ENCODE peak calls at places on chromosomes 3 and 15, in four cellular contexts. One of them, this sample, is unnamed.

GRCh38 chr3:104687362-104687761 is 679.3 kb upstream of the ALCAM start:
- DNase-seq in ELR: no peak
- DNase-seq in fibroblast of lung: no peak
- DNase-seq in AG08395: no peak
- DNase-seq in this sample: no peak

GRCh38 chr15:100601158-100601557 is 826 bp downstream of the LINS1 start:
- DNase-seq in ELR: peak
- DNase-seq in fibroblast of lung: no peak
- DNase-seq in AG08395: no peak
- DNase-seq in this sample: no peak

GRCh38 chr3:197353867-197354180 is 55.4 kb upstream of the DLG1 start:
- DNase-seq in ELR: peak
- DNase-seq in fibroblast of lung: peak
- DNase-seq in AG08395: no peak
- DNase-seq in this sample: no peak

GRCh38 chr15:100114100-100114499 is 227.7 kb downstream of the ADAMTS17 start:
- DNase-seq in ELR: peak
- DNase-seq in fibroblast of lung: peak
- DNase-seq in AG08395: peak
- DNase-seq in this sample: peak

GRCh38 chr3:50251220-50251619 is 15.2 kb downstream of the GNAI2 start:
- DNase-seq in ELR: peak
- DNase-seq in fibroblast of lung: peak
- DNase-seq in AG08395: peak
- DNase-seq in this sample: peak

GRCh38 chr3:45398167-45398566 is 9.8 kb downstream of the LARS2 start:
- DNase-seq in ELR: no peak
- DNase-seq in fibroblast of lung: peak
- DNase-seq in AG08395: no peak
- DNase-seq in this sample: no peak

GRCh38 chr3:124883766-124884473 is 3.2 kb downstream of the ITGB5 start:
- DNase-seq in ELR: peak
- DNase-seq in fibroblast of lung: no peak
- DNase-seq in AG08395: peak
- DNase-seq in this sample: no peak

GRCh38 chr3:17810759-17811158 is 68.3 kb upstream of the TBC1D5 start:
- DNase-seq in ELR: peak
- DNase-seq in fibroblast of lung: no peak
- DNase-seq in AG08395: peak
- DNase-seq in this sample: peak

GRCh38 chr3:32569540-32570425 is 875 bp downstream of the DYNC1LI1 start:
- DNase-seq in ELR: peak
- DNase-seq in fibroblast of lung: peak
- DNase-seq in AG08395: peak
- DNase-seq in this sample: peak

GRCh38 chr15:29896062-29896461 is 73.8 kb upstream of the TJP1 start:
- DNase-seq in ELR: no peak
- DNase-seq in fibroblast of lung: no peak
- DNase-seq in AG08395: no peak
- DNase-seq in this sample: no peak

GRCh38 chr3:82386656-82387055 is 625.2 kb upstream of the GBE1 start:
- DNase-seq in ELR: peak
- DNase-seq in fibroblast of lung: no peak
- DNase-seq in AG08395: no peak
- DNase-seq in this sample: no peak

GRCh38 chr3:177134166-177134565 is 63.1 kb downstream of the TBL1XR1 start:
- DNase-seq in ELR: no peak
- DNase-seq in fibroblast of lung: no peak
- DNase-seq in AG08395: no peak
- DNase-seq in this sample: no peak

GRCh38 chr15:83046558-83047127 is 20.4 kb downstream of the BTBD1 start:
- DNase-seq in ELR: peak
- DNase-seq in fibroblast of lung: peak
- DNase-seq in AG08395: peak
- DNase-seq in this sample: peak

GRCh38 chr3:181710581-181711255 is 1.0 kb upstream of the SOX2 start:
- DNase-seq in ELR: no peak
- DNase-seq in fibroblast of lung: no peak
- DNase-seq in AG08395: no peak
- DNase-seq in this sample: peak

GRCh38 chr3:150520408-150520807 is 25.9 kb downstream of the SERP1 start:
- DNase-seq in ELR: no peak
- DNase-seq in fibroblast of lung: no peak
- DNase-seq in AG08395: no peak
- DNase-seq in this sample: no peak

GRCh38 chr3:193029800-193030199 is 112.1 kb upstream of the MB21D2 start:
- DNase-seq in ELR: no peak
- DNase-seq in fibroblast of lung: no peak
- DNase-seq in AG08395: no peak
- DNase-seq in this sample: no peak

GRCh38 chr3:134090031-134090430 is 60.3 kb upstream of the SLCO2A1 start:
- DNase-seq in ELR: no peak
- DNase-seq in fibroblast of lung: peak
- DNase-seq in AG08395: no peak
- DNase-seq in this sample: no peak

GRCh38 chr3:45841380-45841700 is 579 bp downstream of the LZTFL1 start:
- DNase-seq in ELR: peak
- DNase-seq in fibroblast of lung: peak
- DNase-seq in AG08395: peak
- DNase-seq in this sample: peak

GRCh38 chr3:69200384-69201068 is 78.1 kb upstream of the LMOD3 start:
- DNase-seq in ELR: no peak
- DNase-seq in fibroblast of lung: peak
- DNase-seq in AG08395: no peak
- DNase-seq in this sample: peak

GRCh38 chr15:51313644-51314280 is 24.6 kb downstream of the CYP19A1 start:
- DNase-seq in ELR: no peak
- DNase-seq in fibroblast of lung: no peak
- DNase-seq in AG08395: no peak
- DNase-seq in this sample: no peak

GRCh38 chr3:40312661-40313226 is 3.2 kb downstream of the EIF1B start:
- DNase-seq in ELR: peak
- DNase-seq in fibroblast of lung: peak
- DNase-seq in AG08395: no peak
- DNase-seq in this sample: peak

GRCh38 chr3:55697177-55697865 is 210.2 kb upstream of the WNT5A start:
- DNase-seq in ELR: no peak
- DNase-seq in fibroblast of lung: no peak
- DNase-seq in AG08395: no peak
- DNase-seq in this sample: no peak

GRCh38 chr15:56866798-56867197 is 51.6 kb upstream of the TCF12 start:
- DNase-seq in ELR: peak
- DNase-seq in fibroblast of lung: no peak
- DNase-seq in AG08395: no peak
- DNase-seq in this sample: peak

GRCh38 chr3:185572183-185572582 is 13.9 kb upstream of the SENP2 start:
- DNase-seq in ELR: no peak
- DNase-seq in fibroblast of lung: no peak
- DNase-seq in AG08395: no peak
- DNase-seq in this sample: no peak

GRCh38 chr3:171792549-171792948 is 17.7 kb downstream of the PLD1 start:
- DNase-seq in ELR: no peak
- DNase-seq in fibroblast of lung: no peak
- DNase-seq in AG08395: no peak
- DNase-seq in this sample: peak

GRCh38 chr15:85859671-85860070 is 64.9 kb upstream of the KLHL25 start:
- DNase-seq in ELR: no peak
- DNase-seq in fibroblast of lung: no peak
- DNase-seq in AG08395: no peak
- DNase-seq in this sample: no peak

GRCh38 chr3:17741621-17742091 is 775 bp downstream of the TBC1D5 start:
- DNase-seq in ELR: no peak
- DNase-seq in fibroblast of lung: peak
- DNase-seq in AG08395: no peak
- DNase-seq in this sample: no peak

GRCh38 chr3:11509175-11510000 is 134.3 kb downstream of the VGLL4 start:
- DNase-seq in ELR: peak
- DNase-seq in fibroblast of lung: peak
- DNase-seq in AG08395: peak
- DNase-seq in this sample: peak

GRCh38 chr15:33242165-33242564 is 47.7 kb upstream of the FMN1 start:
- DNase-seq in ELR: peak
- DNase-seq in fibroblast of lung: no peak
- DNase-seq in AG08395: peak
- DNase-seq in this sample: peak

GRCh38 chr3:146148468-146148931 is 12.5 kb downstream of the PLOD2 start:
- DNase-seq in ELR: peak
- DNase-seq in fibroblast of lung: peak
- DNase-seq in AG08395: no peak
- DNase-seq in this sample: no peak

GRCh38 chr15:82792068-82792467 is 13.8 kb downstream of the FSD2 start:
- DNase-seq in ELR: peak
- DNase-seq in fibroblast of lung: no peak
- DNase-seq in AG08395: no peak
- DNase-seq in this sample: no peak

GRCh38 chr15:67832031-67832551 is 6.8 kb downstream of the SKOR1 start:
- DNase-seq in ELR: peak
- DNase-seq in fibroblast of lung: peak
- DNase-seq in AG08395: no peak
- DNase-seq in this sample: no peak

GRCh38 chr15:39133201-39133600 is 447.7 kb upstream of the THBS1 start:
- DNase-seq in ELR: peak
- DNase-seq in fibroblast of lung: peak
- DNase-seq in AG08395: peak
- DNase-seq in this sample: peak

GRCh38 chr3:40055361-40055760 is 246.0 kb downstream of the MYRIP start:
- DNase-seq in ELR: peak
- DNase-seq in fibroblast of lung: no peak
- DNase-seq in AG08395: no peak
- DNase-seq in this sample: peak

GRCh38 chr15:70091649-70092461 is 5.9 kb downstream of the TLE3 start:
- DNase-seq in ELR: no peak
- DNase-seq in fibroblast of lung: peak
- DNase-seq in AG08395: no peak
- DNase-seq in this sample: no peak

GRCh38 chr3:9352917-9353823 is 9.7 kb upstream of the THUMPD3 start:
- DNase-seq in ELR: peak
- DNase-seq in fibroblast of lung: peak
- DNase-seq in AG08395: peak
- DNase-seq in this sample: peak

GRCh38 chr3:106256249-106256957 is 387.6 kb upstream of the CBLB start:
- DNase-seq in ELR: no peak
- DNase-seq in fibroblast of lung: no peak
- DNase-seq in AG08395: no peak
- DNase-seq in this sample: no peak